ENCODE peak calls at places on chromosomes 2 and 18, in seven cellular contexts. A is suprapubic skin; S is left lung; E is kidney; Q is left ventricle myocardium inferior; F is neural progenitor cell; C is CD4-positive, alpha-beta T cell. O is an unnamed sample.

GRCh38 chr2:170344663-170345099 is 166.7 kb downstream of the MYO3B start:
- DNase-seq in A (no peak), S (no peak), E (no peak), Q (no peak), F (no peak), C (no peak), O (no peak)

GRCh38 chr2:197556456-197556855 is 40.6 kb downstream of the MOB4 start:
- DNase-seq in A (no peak), S (no peak), E (no peak), Q (no peak), F (no peak), C (no peak), O (no peak)

GRCh38 chr2:191866195-191866594 is 19.3 kb upstream of the CAVIN2 start:
- DNase-seq in A (no peak), S (no peak), E (no peak), Q (no peak), F (no peak), C (no peak), O (no peak)

GRCh38 chr2:118003396-118003824 is 10.5 kb downstream of the CCDC93 start:
- DNase-seq in A (no peak), S (no peak), E (no peak), Q (no peak), F (peak; percentile 79), C (peak; percentile 11), O (peak; percentile 72)

GRCh38 chr2:85367180-85367579 is 12.6 kb downstream of the ELMOD3 start:
- DNase-seq in A (no peak), S (no peak), E (no peak), Q (no peak), F (no peak), C (no peak), O (no peak)

GRCh38 chr2:146221826-146222225 is 1623.0 kb upstream of the ACVR2A start:
- DNase-seq in A (no peak), S (no peak), E (no peak), Q (no peak), F (no peak), C (no peak), O (no peak)

GRCh38 chr2:106159867-106160785 is 34.0 kb downstream of the UXS1 start:
- DNase-seq in A (no peak), S (no peak), E (no peak), Q (no peak), F (no peak), C (peak; percentile 46), O (no peak)

GRCh38 chr2:98720286-98720685 is 10.6 kb downstream of the MGAT4A start:
- DNase-seq in A (no peak), S (no peak), E (no peak), Q (no peak), F (no peak), C (no peak), O (no peak)

GRCh38 chr2:142944721-142945120 is 67.3 kb downstream of the KYNU start:
- DNase-seq in A (no peak), S (no peak), E (no peak), Q (no peak), F (no peak), C (no peak), O (no peak)

GRCh38 chr18:34710430-34711386 is 610 bp downstream of the DTNA start:
- DNase-seq in A (no peak), S (no peak), E (no peak), Q (no peak), F (no peak), C (no peak), O (no peak)

GRCh38 chr2:97740590-97741182 is 27.3 kb downstream of the ZAP70 start:
- DNase-seq in A (no peak), S (no peak), E (peak; percentile 64), Q (peak; percentile 29), F (peak; percentile 71), C (no peak), O (peak; percentile 68)

GRCh38 chr2:120999374-121000097 is 263.9 kb downstream of the GLI2 start:
- DNase-seq in A (no peak), S (no peak), E (no peak), Q (no peak), F (no peak), C (no peak), O (no peak)

GRCh38 chr2:133012847-133013734 is 343.1 kb upstream of the LYPD1 start:
- DNase-seq in A (no peak), S (no peak), E (no peak), Q (no peak), F (no peak), C (no peak), O (no peak)

GRCh38 chr18:76803814-76804213 is 18.5 kb upstream of the ZNF236 start:
- DNase-seq in A (no peak), S (no peak), E (no peak), Q (peak; percentile 36), F (peak; percentile 72), C (peak; percentile 63), O (peak; percentile 82)
- H3K27ac ChIP-seq in A (no peak overlapping the region), S (no peak overlapping the region), E (no peak overlapping the region), Q (no peak overlapping the region), F (no peak overlapping the region), C (no peak overlapping the region), O (no peak overlapping the region)

GRCh38 chr2:218865999-218866398 is 6.4 kb downstream of the WNT6 start:
- DNase-seq in A (no peak), S (no peak), E (no peak), Q (no peak), F (no peak), C (no peak), O (no peak)
- TF ChIP-seq CTCF in A (no peak), S (no peak), E (no peak), Q (no peak), F (no peak), C (no peak), O (no peak)

GRCh38 chr2:41488854-41489253 is 559.0 kb upstream of the PKDCC start:
- DNase-seq in A (no peak), S (no peak), E (no peak), Q (no peak), F (no peak), C (no peak), O (no peak)
- H3K27ac ChIP-seq in A (no peak overlapping the region), S (no peak overlapping the region), E (no peak overlapping the region), Q (peak overlapping the region; percentile 57), F (no peak overlapping the region), C (no peak overlapping the region), O (peak overlapping the region; percentile 6)

GRCh38 chr2:127743477-127744026 is 42.3 kb downstream of the SFT2D3 start:
- DNase-seq in A (no peak), S (no peak), E (no peak), Q (no peak), F (no peak), C (no peak), O (no peak)
- TF ChIP-seq CTCF in A (no peak), S (no peak), E (no peak), Q (no peak), F (peak; percentile 14), C (no peak), O (peak; percentile 16)

O was measured in testis.